ENCODE peak calls at places on chromosomes 16 and 17, in four cellular contexts. One of them, this sample, is unnamed.

GRCh38 chr17:77558846-77559626 is 399.5 kb upstream of the TNRC6C start:
- DNase-seq in left ventricle myocardium superior: no peak
- DNase-seq in NCI-H1436: no peak
- DNase-seq in heart right ventricle: no peak
- DNase-seq in this sample: no peak

GRCh38 chr16:85602831-85603755 is 10.0 kb upstream of the GSE1 start:
- DNase-seq in left ventricle myocardium superior: peak; percentile 39
- DNase-seq in NCI-H1436: no peak
- DNase-seq in heart right ventricle: no peak
- DNase-seq in this sample: peak; percentile 55

GRCh38 chr16:67447508-67448076 is 16.7 kb downstream of the HSD11B2 start:
- DNase-seq in left ventricle myocardium superior: peak; percentile 71
- DNase-seq in NCI-H1436: peak; percentile 11
- DNase-seq in heart right ventricle: peak; percentile 33
- DNase-seq in this sample: no peak

GRCh38 chr16:81204794-81205680 is 33.5 kb upstream of the BCO1 start:
- DNase-seq in left ventricle myocardium superior: no peak
- DNase-seq in NCI-H1436: peak; percentile 51
- DNase-seq in heart right ventricle: peak; percentile 19
- DNase-seq in this sample: no peak

GRCh38 chr17:78828470-78829185 is 12.0 kb downstream of the USP36 start:
- DNase-seq in left ventricle myocardium superior: no peak
- DNase-seq in NCI-H1436: no peak
- DNase-seq in heart right ventricle: no peak
- DNase-seq in this sample: no peak

GRCh38 chr17:32319548-32319905 is 22.4 kb downstream of the C17orf75 start:
- DNase-seq in left ventricle myocardium superior: peak; percentile 86
- DNase-seq in NCI-H1436: peak; percentile 80
- DNase-seq in heart right ventricle: peak; percentile 67
- DNase-seq in this sample: peak; percentile 83

GRCh38 chr16:29807426-29808218 is 1.3 kb downstream of the MAZ start:
- DNase-seq in left ventricle myocardium superior: peak; percentile 90
- DNase-seq in NCI-H1436: peak; percentile 90
- DNase-seq in heart right ventricle: peak; percentile 95
- DNase-seq in this sample: peak; percentile 82

GRCh38 chr17:5929721-5930120 is 140.5 kb upstream of the WSCD1 start:
- DNase-seq in left ventricle myocardium superior: no peak
- DNase-seq in NCI-H1436: no peak
- DNase-seq in heart right ventricle: no peak
- DNase-seq in this sample: no peak

GRCh38 chr17:62921837-62922236 is 44.2 kb upstream of the TANC2 start:
- DNase-seq in left ventricle myocardium superior: no peak
- DNase-seq in NCI-H1436: no peak
- DNase-seq in heart right ventricle: no peak
- DNase-seq in this sample: no peak

GRCh38 chr17:65925606-65926307 is 266.2 kb downstream of the CEP112 start:
- DNase-seq in left ventricle myocardium superior: no peak
- DNase-seq in NCI-H1436: no peak
- DNase-seq in heart right ventricle: peak; percentile 28
- DNase-seq in this sample: no peak

GRCh38 chr16:19316846-19317245 is 31.3 kb downstream of the CLEC19A start:
- DNase-seq in left ventricle myocardium superior: no peak
- DNase-seq in NCI-H1436: no peak
- DNase-seq in heart right ventricle: no peak
- DNase-seq in this sample: no peak

GRCh38 chr16:87681990-87682570 is 79.8 kb downstream of the JPH3 start:
- DNase-seq in left ventricle myocardium superior: no peak
- DNase-seq in NCI-H1436: no peak
- DNase-seq in heart right ventricle: no peak
- DNase-seq in this sample: no peak

GRCh38 chr16:88759245-88759975 is 25.6 kb downstream of the PIEZO1 start:
- DNase-seq in left ventricle myocardium superior: no peak
- DNase-seq in NCI-H1436: no peak
- DNase-seq in heart right ventricle: no peak
- DNase-seq in this sample: no peak

GRCh38 chr17:1111599-1112443 is 68.0 kb downstream of the ABR start:
- DNase-seq in left ventricle myocardium superior: peak; percentile 79
- DNase-seq in NCI-H1436: no peak
- DNase-seq in heart right ventricle: peak; percentile 56
- DNase-seq in this sample: no peak

GRCh38 chr17:29840884-29841283 is 89.1 kb downstream of the SSH2 start:
- DNase-seq in left ventricle myocardium superior: no peak
- DNase-seq in NCI-H1436: no peak
- DNase-seq in heart right ventricle: no peak
- DNase-seq in this sample: no peak

GRCh38 chr17:41211845-41212466 is 14.5 kb upstream of the KRTAP9-2 start:
- DNase-seq in left ventricle myocardium superior: no peak
- DNase-seq in NCI-H1436: peak; percentile 62
- DNase-seq in heart right ventricle: no peak
- DNase-seq in this sample: no peak